ENCODE peak calls at places on chromosomes 3 and 15, in nine cellular contexts. A is progenitor cell of endocrine pancreas, H is lower lobe of right lung, Z is BE2C, Y is HFF-Myc, E is sigmoid colon, C is fibroblast of pulmonary artery, J is Calu3, I is brain microvascular endothelial cell. W is an unnamed sample.

GRCh38 chr3:8648873-8649741 is 4.5 kb upstream of the SSUH2 start:
- DNase-seq in A (no peak), H (no peak), Z (no peak), Y (no peak), E (peak; percentile 30), C (no peak), J (no peak), I (no peak), W (no peak)

GRCh38 chr15:66171891-66172290 is 81.7 kb downstream of the MEGF11 start:
- DNase-seq in A (no peak), H (no peak), Z (no peak), Y (no peak), E (no peak), C (no peak), J (no peak), I (no peak), W (no peak)

GRCh38 chr15:66619152-66619903 is 53.5 kb upstream of the LCTL start:
- DNase-seq in A (peak; percentile 74), H (peak; percentile 84), Z (peak; percentile 83), Y (peak; percentile 29), E (peak; percentile 86), C (peak; percentile 80), J (peak; percentile 92), I (peak; percentile 69), W (peak; percentile 75)

GRCh38 chr15:38349251-38349650 is 96.6 kb downstream of the SPRED1 start:
- DNase-seq in A (no peak), H (no peak), Z (no peak), Y (no peak), E (no peak), C (peak; percentile 27), J (no peak), I (peak; percentile 39), W (no peak)

GRCh38 chr3:12796171-12797123 is at the start of gene CAND2:
- DNase-seq in A (peak; percentile 44), H (peak; percentile 69), Z (peak; percentile 62), Y (no peak), E (peak; percentile 88), C (peak; percentile 35), J (no peak), I (peak; percentile 5), W (no peak)

GRCh38 chr15:26665950-26666921 is 106.6 kb downstream of the GABRB3 start:
- DNase-seq in A (no peak), H (no peak), Z (no peak), Y (no peak), E (no peak), C (no peak), J (no peak), I (no peak), W (no peak)

GRCh38 chr3:42660131-42660715 is 6.7 kb downstream of the ZBTB47 start:
- DNase-seq in A (no peak), H (no peak), Z (no peak), Y (no peak), E (peak; percentile 68), C (no peak), J (no peak), I (no peak), W (no peak)

GRCh38 chr15:96448923-96449322 is 118.4 kb downstream of the NR2F2 start:
- DNase-seq in A (no peak), H (no peak), Z (no peak), Y (no peak), E (no peak), C (no peak), J (no peak), I (no peak), W (no peak)

GRCh38 chr15:31974855-31975421 is 55.4 kb upstream of the CHRNA7 start:
- DNase-seq in A (peak; percentile 56), H (no peak), Z (peak; percentile 76), Y (no peak), E (no peak), C (peak; percentile 21), J (peak; percentile 16), I (peak; percentile 3), W (no peak)

GRCh38 chr3:42876401-42876800 is 722 bp upstream of the CYP8B1 start:
- DNase-seq in A (no peak), H (no peak), Z (no peak), Y (no peak), E (no peak), C (no peak), J (no peak), I (no peak), W (no peak)

GRCh38 chr3:186931487-186932280 is 1.4 kb downstream of the ST6GAL1 start:
- DNase-seq in A (peak; percentile 53), H (peak; percentile 79), Z (no peak), Y (peak; percentile 27), E (no peak), C (peak; percentile 14), J (peak; percentile 77), I (peak; percentile 42), W (no peak)

GRCh38 chr3:179973931-179974361 is 62.8 kb downstream of the PEX5L start:
- DNase-seq in A (no peak), H (no peak), Z (no peak), Y (no peak), E (no peak), C (no peak), J (peak; percentile 11), I (no peak), W (no peak)

GRCh38 chr3:15458212-15458780 is 30.9 kb downstream of the EAF1 start:
- DNase-seq in A (no peak), H (no peak), Z (no peak), Y (no peak), E (no peak), C (no peak), J (no peak), I (no peak), W (no peak)

GRCh38 chr15:98914626-98915025 is 93.0 kb downstream of the PGPEP1L start:
- DNase-seq in A (no peak), H (no peak), Z (no peak), Y (peak; percentile 49), E (peak; percentile 81), C (peak; percentile 73), J (no peak), I (peak; percentile 86), W (no peak)

GRCh38 chr3:168220609-168221008 is 124.9 kb upstream of the GOLIM4 start:
- DNase-seq in A (no peak), H (no peak), Z (no peak), Y (no peak), E (no peak), C (no peak), J (no peak), I (peak; percentile 2), W (no peak)

GRCh38 chr3:160200328-160200727 is 24.9 kb upstream of the C3orf80 start:
- DNase-seq in A (no peak), H (no peak), Z (no peak), Y (no peak), E (no peak), C (peak; percentile 33), J (no peak), I (no peak), W (no peak)

GRCh38 chr3:84077479-84077878 is 881.3 kb upstream of the CADM2 start:
- DNase-seq in A (no peak), H (no peak), Z (peak; percentile 12), Y (no peak), E (no peak), C (no peak), J (no peak), I (no peak), W (no peak)
- TF ChIP-seq CTCF in A (peak; percentile 54), H (no peak), Z (peak; percentile 75), Y (no peak), E (no peak), C (peak; percentile 4), J (no peak), I (peak; percentile 57), W (no peak)

GRCh38 chr15:49122541-49123062 is 32.8 kb downstream of the COPS2 start:
- DNase-seq in A (no peak), H (no peak), Z (no peak), Y (no peak), E (no peak), C (no peak), J (no peak), I (no peak), W (no peak)
- TF ChIP-seq CTCF in A (no peak), H (no peak), Z (no peak), Y (no peak), E (no peak), C (no peak), J (no peak), I (no peak), W (no peak)

GRCh38 chr3:51385621-51386091 is 565 bp downstream of the MANF start:
- DNase-seq in A (no peak), H (no peak), Z (no peak), Y (no peak), E (no peak), C (no peak), J (no peak), I (no peak), W (no peak)

GRCh38 chr3:51382947-51383578 is 2.0 kb upstream of the MANF start:
- DNase-seq in A (no peak), H (no peak), Z (no peak), Y (no peak), E (no peak), C (no peak), J (no peak), I (no peak), W (peak; percentile 21)

GRCh38 chr3:51384145-51384729 is 854 bp upstream of the MANF start:
- DNase-seq in A (peak; percentile 24), H (no peak), Z (no peak), Y (no peak), E (peak; percentile 73), C (no peak), J (peak; percentile 40), I (peak; percentile 6), W (peak; percentile 42)

GRCh38 chr3:51386159-51386851 is 1.2 kb downstream of the MANF start:
- DNase-seq in A (no peak), H (no peak), Z (no peak), Y (no peak), E (no peak), C (no peak), J (no peak), I (no peak), W (no peak)

DNA sequence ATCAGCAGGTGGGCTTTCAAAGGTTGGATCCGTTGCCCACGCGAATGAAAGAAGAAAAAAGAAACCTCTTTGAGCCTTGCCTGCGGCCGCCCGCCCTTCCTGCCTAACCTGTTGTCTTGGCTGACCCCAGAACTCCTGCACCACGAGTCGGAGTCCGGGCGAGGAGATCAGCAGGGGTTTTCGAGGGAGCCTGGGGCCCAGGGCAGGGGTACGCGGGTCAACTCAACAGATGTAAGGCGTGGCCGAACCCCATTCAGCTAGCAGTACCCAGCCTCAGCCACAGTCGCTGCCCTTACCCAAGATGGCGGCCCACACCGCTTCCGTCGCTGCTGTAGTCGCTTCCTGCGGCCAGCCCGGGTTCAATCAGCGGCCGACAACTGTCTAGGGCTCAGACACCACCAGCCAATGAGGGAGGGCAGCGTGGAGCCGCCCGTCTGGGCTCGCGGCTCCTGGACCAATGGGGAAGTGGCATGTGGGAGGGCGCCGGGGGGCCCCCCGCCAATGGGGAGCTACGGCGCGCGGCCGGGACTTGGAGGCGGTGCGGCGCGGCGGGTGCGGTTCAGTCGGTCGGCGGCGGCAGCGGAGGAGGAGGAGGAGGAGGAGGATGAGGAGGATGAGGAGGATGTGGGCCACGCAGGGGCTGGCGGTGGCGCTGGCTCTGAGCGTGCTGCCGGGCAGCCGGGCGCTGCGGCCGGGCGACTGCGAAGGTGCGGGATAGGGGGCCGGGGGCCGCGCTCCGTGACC is at the start of gene MANF:
- DNase-seq in A (peak; percentile 94), H (peak; percentile 99), Z (peak; percentile 94), Y (peak; percentile 92), E (peak; percentile 99), C (peak; percentile 98), J (peak; percentile 97), I (peak; percentile 98), W (peak; percentile 97)
- TF ChIP-seq CTCF in A (no peak), H (no peak), Z (no peak), Y (no peak), E (no peak), C (no peak), J (no peak), I (no peak), W (no peak)

GRCh38 chr3:141235661-141236171 is 4.1 kb downstream of the PXYLP1 start:
- DNase-seq in A (no peak), H (no peak), Z (no peak), Y (no peak), E (no peak), C (no peak), J (no peak), I (no peak), W (no peak)
- TF ChIP-seq CTCF in A (peak; percentile 28), H (no peak), Z (no peak), Y (no peak), E (no peak), C (no peak), J (no peak), I (peak; percentile 16), W (no peak)